ENCODE peak calls at places on chromosomes 12 and 14, in four cellular contexts. I is K562, S is H1, W is GM12878. D is an unnamed sample.

GRCh38 chr14:94051779-94052178 is 25.6 kb downstream of the OTUB2 start:
- DNase-seq in I (no peak), S (peak; percentile 37), W (no peak), D (no peak)

GRCh38 chr14:99757331-99758070 is 35.7 kb upstream of the EML1 start:
- DNase-seq in I (no peak), S (no peak), W (no peak), D (no peak)

GRCh38 chr12:34287986-34288962 is 266.0 kb downstream of the ALG10 start:
- DNase-seq in I (no peak), S (no peak), W (no peak), D (no peak)

GRCh38 chr12:5520037-5520436 is 88.1 kb downstream of the NTF3 start:
- DNase-seq in I (no peak), S (peak; percentile 17), W (no peak), D (no peak)

GRCh38 chr14:26403760-26404159 is 194.1 kb downstream of the NOVA1 start:
- DNase-seq in I (no peak), S (no peak), W (no peak), D (no peak)

GRCh38 chr14:76343386-76343785 is 32.6 kb upstream of the ESRRB start:
- DNase-seq in I (no peak), S (no peak), W (no peak), D (no peak)

GRCh38 chr12:110279976-110280783 is 867 bp upstream of the ATP2A2 start:
- DNase-seq in I (peak; percentile 54), S (peak; percentile 80), W (no peak), D (no peak)

GRCh38 chr12:113900711-113901110 is 65.4 kb downstream of the RBM19 start:
- DNase-seq in I (no peak), S (no peak), W (no peak), D (no peak)

GRCh38 chr12:92146497-92146828 is 817 bp upstream of the BTG1 start:
- DNase-seq in I (no peak), S (no peak), W (no peak), D (peak; percentile 13)

DNA sequence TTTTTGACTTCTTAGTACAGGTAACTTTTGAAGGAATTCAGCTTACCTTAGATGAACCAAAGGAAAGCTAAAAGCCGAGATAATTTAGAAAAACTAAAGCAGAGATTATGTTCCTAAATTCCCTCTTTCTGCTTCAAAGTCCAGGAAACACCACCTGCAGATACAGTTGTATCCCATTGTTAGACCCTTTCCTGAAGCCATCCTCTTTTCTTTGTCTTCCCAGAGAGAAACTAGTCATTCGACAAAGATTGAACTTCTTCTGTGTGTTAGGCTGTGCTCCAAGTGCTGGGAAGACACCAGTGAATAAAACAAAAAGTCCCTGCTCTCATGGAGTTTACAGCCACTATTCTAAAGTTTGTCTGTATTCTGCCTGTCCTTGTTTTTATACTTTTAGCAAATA is 29.3 kb downstream of the PPM1A start:
- DNase-seq in I (no peak), S (no peak), W (no peak), D (peak; percentile 11)
- H3K4me1 ChIP-seq in I (peaks cover 13% of the 10 kb centered on the region), S (peaks cover 12% of the 10 kb centered on the region), W (peaks cover 8% of the 10 kb centered on the region), D (no peaks in the 10 kb centered on the region)

DNA sequence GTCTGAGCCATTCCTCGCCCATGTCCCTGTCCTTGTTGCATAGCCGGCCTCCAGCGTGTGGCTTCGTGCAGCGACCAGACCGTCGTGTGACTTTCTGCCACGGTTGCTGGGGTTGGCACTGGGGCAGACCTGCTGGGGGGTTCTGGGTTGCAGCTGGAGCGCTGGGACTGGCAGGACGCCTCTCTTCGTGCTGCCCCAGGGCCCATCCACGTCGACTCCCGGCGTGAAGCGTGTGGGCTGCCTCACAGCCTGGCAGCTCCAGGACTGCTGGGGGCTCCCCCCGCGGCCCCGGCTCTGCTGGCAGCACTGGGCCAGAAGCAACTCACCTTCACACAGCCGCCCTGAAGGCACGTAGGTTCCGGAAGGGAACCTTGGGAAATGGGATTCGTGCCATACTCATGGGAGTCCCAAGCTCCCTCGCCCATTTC is 52.0 kb downstream of the GALNT9 start:
- DNase-seq in I (no peak), S (no peak), W (no peak), D (no peak)
- TF ChIP-seq ZNF274 in I (no peak), S (no peak), W (no peak), D (no peak)

DNA sequence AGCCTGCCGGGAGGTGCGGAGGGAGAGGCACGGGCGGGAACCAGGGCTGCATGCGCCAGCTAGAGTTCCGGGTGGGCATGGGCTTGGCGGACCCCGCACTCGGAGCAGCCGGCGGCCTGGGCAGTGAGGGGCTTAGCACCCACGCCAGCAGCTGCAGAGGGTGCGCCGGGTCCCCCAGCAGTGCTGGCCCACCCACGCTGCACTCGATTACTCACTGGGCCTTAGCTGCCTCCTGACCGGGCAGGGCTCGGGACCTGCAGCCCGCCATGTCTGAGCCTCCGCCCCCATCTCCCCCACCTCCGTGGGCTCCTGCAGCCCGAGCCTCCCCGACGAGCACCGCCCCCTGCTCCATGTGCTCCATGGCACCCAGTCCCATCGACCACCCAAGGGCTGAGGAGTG is 14.8 kb downstream of the CKAP4 start:
- DNase-seq in I (no peak), S (no peak), W (no peak), D (no peak)
- H3K4me1 ChIP-seq in I (no peaks in the 10 kb centered on the region), S (no peaks in the 10 kb centered on the region), W (no peaks in the 10 kb centered on the region), D (no peaks in the 10 kb centered on the region)

GRCh38 chr12:108196319-108196718 is 67.2 kb downstream of the WSCD2 start:
- DNase-seq in I (no peak), S (no peak), W (no peak), D (no peak)

GRCh38 chr12:108198043-108198442 is 69.0 kb downstream of the WSCD2 start:
- DNase-seq in I (no peak), S (no peak), W (no peak), D (no peak)

GRCh38 chr12:108196921-108197320 is 67.8 kb downstream of the WSCD2 start:
- DNase-seq in I (no peak), S (no peak), W (no peak), D (no peak)

GRCh38 chr12:108201808-108202207 is 72.7 kb downstream of the WSCD2 start:
- DNase-seq in I (no peak), S (no peak), W (no peak), D (no peak)

GRCh38 chr12:108199111-108199510 is 70.0 kb downstream of the WSCD2 start:
- DNase-seq in I (no peak), S (no peak), W (no peak), D (no peak)
- TF ChIP-seq ZNF274 in I (no peak), S (no peak), W (no peak), D (no peak)

DNA sequence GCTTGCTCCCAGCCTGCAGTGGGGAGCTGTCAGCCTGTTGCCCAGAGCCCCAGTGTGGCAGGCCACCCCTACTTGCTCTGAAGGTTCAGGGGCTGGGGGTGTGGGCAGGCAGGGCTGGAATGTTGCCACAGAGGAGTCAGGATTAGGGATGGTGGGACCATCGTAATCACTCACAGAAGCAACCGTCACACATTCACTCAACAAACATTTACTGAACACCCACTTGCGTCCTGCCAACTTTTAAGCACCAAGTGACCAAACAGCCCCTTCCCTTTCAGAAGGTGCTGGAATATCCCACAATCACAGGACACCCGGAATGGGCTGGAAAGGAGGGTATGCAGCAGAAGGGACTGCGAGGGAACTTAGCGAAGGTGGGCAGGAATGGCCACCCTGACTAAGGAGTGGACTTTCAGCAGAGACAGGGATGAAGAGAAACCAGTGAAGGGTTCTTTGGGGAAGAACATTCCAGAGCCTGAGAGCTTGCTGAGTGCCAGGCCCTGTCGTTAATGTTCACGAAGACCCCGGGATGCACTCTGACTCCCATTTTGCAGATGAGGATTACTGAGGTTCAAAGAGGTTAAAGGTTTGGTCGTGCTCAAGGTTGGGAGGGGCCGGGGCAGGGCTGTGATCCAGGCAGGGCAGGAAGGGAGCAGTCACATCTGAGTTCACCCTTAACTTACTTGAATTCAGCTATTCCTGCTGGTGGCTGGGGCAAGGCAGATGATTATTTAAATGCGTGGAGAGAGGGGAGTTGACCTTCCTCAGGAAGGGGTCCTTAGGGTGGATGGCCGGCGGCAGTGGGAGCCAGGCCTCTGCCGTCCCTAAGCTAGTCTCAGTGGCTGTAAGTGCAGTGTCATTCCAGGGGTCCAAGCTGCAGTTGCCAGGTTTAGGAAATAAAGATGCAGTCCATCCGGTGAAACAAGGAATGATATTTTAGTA is 2.3 kb upstream of the ZBTB42 start:
- DNase-seq in I (no peak), S (no peak), W (no peak), D (no peak)
- H3K4me1 ChIP-seq in I (peaks cover 53% of the 10 kb centered on the region), S (peaks cover 4% of the 10 kb centered on the region), W (peaks cover 25% of the 10 kb centered on the region), D (peaks cover 41% of the 10 kb centered on the region)

DNA sequence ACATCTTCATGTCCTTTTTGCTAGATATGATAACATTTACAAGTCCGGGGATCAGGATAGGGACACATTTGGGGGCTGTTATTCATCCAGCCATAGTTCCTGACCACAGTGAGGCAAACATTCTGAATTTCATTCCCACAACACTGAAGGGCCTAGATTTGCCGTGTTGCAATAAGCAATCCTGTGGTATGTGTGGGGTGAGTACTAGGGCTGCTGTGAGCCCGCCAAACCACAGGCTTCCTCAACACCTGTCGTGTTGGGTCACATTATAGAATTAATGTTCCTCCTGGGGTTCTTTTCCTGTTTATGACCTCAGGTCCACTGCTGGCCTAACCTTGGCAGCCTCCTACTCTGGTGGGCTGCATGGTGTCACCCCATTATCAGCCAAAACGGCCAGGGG is 119.2 kb downstream of the TBC1D30 start:
- DNase-seq in I (no peak), S (no peak), W (no peak), D (no peak)
- TF ChIP-seq ZNF274 in I (no peak), S (no peak), W (no peak), D (no peak)

GRCh38 chr14:91374897-91375747 is 42.5 kb downstream of the CCDC88C start:
- DNase-seq in I (no peak), S (no peak), W (no peak), D (no peak)

GRCh38 chr14:91378945-91379932 is 38.4 kb downstream of the CCDC88C start:
- DNase-seq in I (no peak), S (no peak), W (no peak), D (no peak)

GRCh38 chr14:91375748-91376452 is 41.7 kb downstream of the CCDC88C start:
- DNase-seq in I (no peak), S (no peak), W (no peak), D (no peak)

GRCh38 chr14:91377700-91378652 is 39.6 kb downstream of the CCDC88C start:
- DNase-seq in I (no peak), S (no peak), W (no peak), D (no peak)

DNA sequence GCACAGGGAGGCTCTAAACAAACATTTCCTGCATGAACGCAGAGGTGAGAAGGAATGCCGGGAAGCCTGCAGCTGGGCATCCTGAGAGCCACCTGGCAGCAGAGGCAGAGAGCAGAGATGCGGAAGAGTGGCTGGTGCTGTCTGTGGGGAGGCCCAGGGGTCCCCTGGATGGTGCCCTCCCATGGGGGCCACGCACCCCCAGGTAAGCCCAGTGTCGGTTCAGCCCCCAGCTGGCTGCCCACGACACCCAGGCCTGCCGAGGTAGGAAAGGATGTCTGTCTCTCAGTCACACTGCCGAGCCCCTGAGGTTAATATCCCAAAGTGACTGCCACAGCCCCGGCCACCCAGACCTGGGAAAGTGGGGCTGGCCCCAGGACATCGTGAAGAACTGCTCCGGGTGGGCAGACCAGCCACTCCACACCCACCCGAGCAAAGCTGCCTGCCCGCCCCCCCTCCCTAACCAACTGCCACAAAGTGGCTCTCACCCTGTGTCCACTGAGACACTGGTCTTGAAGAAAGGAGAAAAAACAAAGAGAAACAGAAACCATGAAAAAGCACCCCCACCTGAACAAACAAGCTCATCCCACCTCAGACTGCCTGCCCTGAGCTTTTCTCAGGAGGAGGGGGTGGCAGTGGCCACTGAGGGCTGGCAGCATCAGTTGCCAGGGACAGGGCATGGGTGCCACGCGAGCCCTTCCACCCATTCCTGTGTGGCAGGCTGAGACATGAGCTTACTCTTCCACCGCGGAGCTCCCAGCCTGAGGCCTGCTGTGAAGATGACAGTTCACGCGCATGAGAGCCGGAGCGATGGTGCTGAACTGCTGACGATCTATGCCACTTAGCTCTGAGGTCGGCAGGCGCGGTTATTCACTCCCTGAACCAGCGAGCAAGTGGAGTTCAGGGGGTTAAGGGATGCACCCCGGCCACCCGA is 40.8 kb downstream of the CCDC88C start:
- DNase-seq in I (no peak), S (no peak), W (no peak), D (no peak)
- H3K4me1 ChIP-seq in I (peaks cover 1% of the 10 kb centered on the region), S (peaks cover 6% of the 10 kb centered on the region), W (peaks cover 94% of the 10 kb centered on the region), D (peaks cover 21% of the 10 kb centered on the region)